ENCODE peak calls at places on chromosomes 7 and 10, in seven cellular contexts. M is IMR-90, X is H1, T is endothelial cell of umbilical vein, V is tibial nerve, H is A549, D is H54. A is an unnamed sample.

GRCh38 chr10:29535012-29535777 is 99.6 kb downstream of the SVIL start:
- DNase-seq in M (peak), X (no peak), T (peak), V (peak), H (peak), D (peak), A (no peak)

GRCh38 chr10:6144609-6145413 is 56.0 kb downstream of the RBM17 start:
- DNase-seq in M (peak), X (no peak), T (peak), V (peak), H (peak), D (no peak), A (peak)

GRCh38 chr7:153934629-153935028 is 117.6 kb upstream of the DPP6 start:
- DNase-seq in M (no peak), X (no peak), T (no peak), V (no peak), H (no peak), D (no peak), A (no peak)

GRCh38 chr7:30727061-30727945 is 24.6 kb upstream of the INMT start:
- DNase-seq in M (peak), X (no peak), T (no peak), V (no peak), H (no peak), D (no peak), A (peak)

GRCh38 chr7:114853189-114853588 is 68.7 kb upstream of the MDFIC start:
- DNase-seq in M (no peak), X (no peak), T (no peak), V (no peak), H (no peak), D (no peak), A (no peak)

GRCh38 chr7:129308047-129308446 is 83.2 kb downstream of the AHCYL2 start:
- DNase-seq in M (peak), X (no peak), T (no peak), V (no peak), H (no peak), D (no peak), A (no peak)

GRCh38 chr10:129505500-129506075 is 38.5 kb downstream of the MGMT start:
- DNase-seq in M (no peak), X (no peak), T (no peak), V (no peak), H (no peak), D (no peak), A (no peak)

GRCh38 chr10:71547841-71548493 is 151.2 kb downstream of the CDH23 start:
- DNase-seq in M (peak), X (no peak), T (no peak), V (no peak), H (no peak), D (no peak), A (no peak)

GRCh38 chr10:17199351-17199804 is 2.1 kb downstream of the TRDMT1 start:
- DNase-seq in M (peak), X (no peak), T (peak), V (no peak), H (no peak), D (no peak), A (no peak)

GRCh38 chr7:88922944-88923343 is 127.4 kb upstream of the TEX47 start:
- DNase-seq in M (no peak), X (no peak), T (peak), V (no peak), H (no peak), D (no peak), A (no peak)

GRCh38 chr7:158924956-158925355 is 68.6 kb downstream of the DYNC2I1 start:
- DNase-seq in M (peak), X (no peak), T (peak), V (no peak), H (no peak), D (peak), A (no peak)

GRCh38 chr7:106418094-106418493 is 133.3 kb upstream of the NAMPT start:
- DNase-seq in M (peak), X (no peak), T (peak), V (no peak), H (no peak), D (no peak), A (no peak)
- TF ChIP-seq POLR2A in M (no peak), X (no peak), T (no peak), V (no peak), H (no peak), D (no peak), A (no peak)

GRCh38 chr7:138396251-138397070 is 63.6 kb upstream of the TRIM24 start:
- DNase-seq in M (no peak), X (no peak), T (no peak), V (no peak), H (peak), D (no peak), A (no peak)
- TF ChIP-seq POLR2A in M (no peak), X (no peak), T (no peak), V (no peak), H (no peak), D (no peak), A (no peak)

DNA sequence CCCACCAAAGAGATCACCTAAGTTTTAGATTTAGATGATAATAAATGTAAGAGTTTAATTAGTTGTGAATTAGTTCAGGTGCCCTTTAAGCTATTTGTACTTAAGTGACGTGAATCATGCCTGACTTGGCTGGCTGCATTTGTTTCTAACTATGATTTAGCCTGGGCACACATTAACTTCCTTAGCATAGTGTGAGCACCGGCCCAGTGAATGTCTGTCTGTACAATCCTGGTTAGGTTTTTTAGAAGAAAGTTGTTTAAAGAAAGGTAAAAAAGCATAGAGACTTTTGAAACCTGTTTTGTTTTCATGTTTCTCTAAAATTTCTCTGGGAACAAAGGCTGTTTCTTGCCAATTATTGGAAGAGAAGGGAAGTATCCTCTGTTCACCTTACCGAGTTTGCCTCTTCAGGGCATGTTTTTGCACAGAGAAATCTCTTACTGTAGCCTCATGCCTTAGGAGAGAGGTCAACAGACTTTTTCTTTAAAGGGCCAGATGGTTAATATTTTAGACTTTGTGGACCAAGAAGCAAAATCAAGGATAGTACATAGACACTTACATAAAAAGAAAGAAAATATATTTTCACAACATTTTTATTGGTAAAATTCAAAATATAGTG is 42.9 kb upstream of the MET start:
- DNase-seq in M (peak), X (no peak), T (peak), V (no peak), H (no peak), D (no peak), A (no peak)
- TF ChIP-seq POLR2A in M (no peak), X (no peak), T (no peak), V (no peak), H (no peak), D (no peak), A (no peak)

DNA sequence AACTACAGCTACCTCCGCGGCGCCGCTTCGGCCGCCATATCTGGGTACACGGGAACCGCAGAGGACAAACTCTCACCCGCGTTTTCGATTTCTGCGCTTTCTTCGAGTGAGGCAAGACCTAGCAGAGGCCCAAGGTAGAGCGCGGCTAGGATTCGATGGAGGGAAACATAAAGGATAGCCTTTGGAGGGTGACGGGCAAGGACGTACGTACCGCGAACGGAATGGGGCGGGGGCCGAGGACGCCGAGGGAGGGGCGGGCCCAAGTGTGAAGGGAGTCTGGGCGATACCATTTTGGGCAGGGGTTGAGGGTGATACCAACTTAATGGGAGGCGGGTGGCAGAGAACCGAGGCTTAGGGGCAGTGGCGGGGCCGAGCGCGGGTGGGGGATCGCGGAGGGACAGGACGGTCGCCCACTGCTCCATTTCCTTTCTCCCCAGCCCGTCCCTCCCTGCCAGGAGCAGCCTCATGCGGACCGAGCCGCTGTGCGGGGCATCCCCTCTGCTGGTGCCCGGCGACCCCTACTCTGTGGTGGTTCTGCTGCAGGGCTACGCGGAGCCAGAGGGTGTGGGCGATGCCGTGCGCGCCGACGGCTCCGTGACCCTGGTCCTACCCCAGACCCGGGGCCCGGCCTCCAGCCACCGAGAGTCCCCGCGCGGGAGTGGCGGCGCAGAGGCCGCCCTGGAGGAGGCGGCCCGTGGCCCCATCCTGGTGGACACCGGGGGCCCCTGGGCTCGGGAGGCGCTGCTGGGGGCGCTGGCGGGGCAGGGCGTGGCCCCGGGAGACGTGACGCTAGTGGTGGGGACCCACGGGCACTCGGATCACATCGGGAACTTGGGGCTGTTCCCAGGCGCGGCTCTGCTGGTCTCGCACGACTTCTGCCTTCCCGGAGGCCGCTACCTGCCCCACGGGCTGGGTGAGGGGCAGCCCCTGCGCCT is at the start of gene MBLAC1:
- DNase-seq in M (peak), X (no peak), T (peak), V (peak), H (peak), D (peak), A (peak)
- TF ChIP-seq POLR2A in M (peak), X (peak), T (peak), V (no peak), H (peak), D (peak), A (peak)

GRCh38 chr10:63464402-63465292 is 1.1 kb downstream of the JMJD1C start:
- DNase-seq in M (peak), X (no peak), T (no peak), V (no peak), H (peak), D (no peak), A (no peak)

GRCh38 chr10:63465293-63466167 is at the start of gene JMJD1C:
- DNase-seq in M (peak), X (peak), T (peak), V (peak), H (peak), D (peak), A (peak)

GRCh38 chr10:63467833-63468232 is 2.1 kb upstream of the JMJD1C start:
- DNase-seq in M (peak), X (no peak), T (no peak), V (no peak), H (no peak), D (no peak), A (no peak)

GRCh38 chr10:63468947-63469346 is 3.2 kb upstream of the JMJD1C start:
- DNase-seq in M (no peak), X (no peak), T (no peak), V (no peak), H (no peak), D (no peak), A (no peak)

DNA sequence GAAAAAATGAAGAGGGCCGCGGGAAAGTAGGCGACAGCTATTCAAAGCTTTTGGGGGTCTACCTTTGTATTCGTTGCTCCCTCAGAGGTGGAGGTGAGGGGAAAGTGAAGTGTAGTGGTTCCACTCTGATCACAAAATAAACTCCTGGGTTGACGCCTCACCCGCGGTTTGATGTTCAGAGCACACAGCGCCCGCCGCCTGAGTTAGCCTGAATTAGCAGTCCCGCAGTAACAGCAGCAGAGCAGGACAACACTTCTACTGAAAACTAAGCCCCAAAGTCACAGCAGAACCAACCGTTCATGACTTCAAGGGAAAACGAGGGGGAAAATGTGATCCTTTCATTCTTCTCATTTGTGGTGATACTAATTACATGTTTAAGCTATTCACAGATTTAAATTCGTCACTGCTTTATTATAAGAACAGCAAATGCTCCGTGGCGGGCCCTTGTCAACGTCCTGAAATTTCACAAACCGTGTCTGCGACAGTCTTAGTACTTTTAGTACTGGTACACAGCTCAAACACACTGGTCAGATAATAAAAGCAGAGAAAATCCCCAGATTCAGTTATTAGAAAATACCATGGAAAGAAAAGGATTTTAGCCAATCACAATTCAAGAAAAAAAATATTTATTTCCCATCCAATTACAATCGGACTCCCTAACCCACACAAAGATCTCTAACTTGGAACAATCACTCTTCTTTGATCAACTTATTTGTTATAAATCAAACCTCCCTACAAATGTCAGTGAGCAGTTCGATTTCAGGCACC is 575 bp upstream of the JMJD1C start:
- DNase-seq in M (peak), X (no peak), T (peak), V (peak), H (peak), D (no peak), A (peak)
- TF ChIP-seq POLR2A in M (no peak), X (no peak), T (no peak), V (no peak), H (no peak), D (no peak), A (no peak)

A was measured in erythroblast.